ENCODE peak calls at places on chromosomes 6 and 20, in eight cellular contexts. Q is mammary epithelial cell, C is A549, X is psoas muscle, B is IMR-90, R is cardiac fibroblast, I is astrocyte of the spinal cord, F is tibial artery. O is an unnamed sample.

GRCh38 chr20:59835448-59836395 is 97.7 kb downstream of the SYCP2 start:
- DNase-seq in X (no peak), C (no peak), B (peak; percentile 5), F (no peak), Q (peak; percentile 68), R (peak; percentile 50), I (peak; percentile 40), O (no peak)

GRCh38 chr6:27814665-27815424 is 97.4 kb downstream of the OR2B2 start:
- DNase-seq in Q (peak; percentile 92), C (no peak), B (peak; percentile 98), F (peak; percentile 64), I (peak; percentile 97), X (no peak), R (peak; percentile 97), O (peak; percentile 53)

GRCh38 chr20:58144071-58144470 is 84.4 kb downstream of the ANKRD60 start:
- DNase-seq in B (no peak), F (no peak), C (no peak), R (no peak), X (no peak), I (no peak), Q (no peak), O (no peak)

GRCh38 chr6:35085359-35086281 is 55.5 kb downstream of the TCP11 start:
- DNase-seq in Q (no peak), F (no peak), R (no peak), X (no peak), C (no peak), I (no peak), B (no peak), O (no peak)

GRCh38 chr6:11815231-11815630 is 36.6 kb upstream of the ADTRP start:
- DNase-seq in X (no peak), R (peak; percentile 27), B (peak; percentile 87), F (no peak), Q (no peak), I (peak; percentile 33), C (peak; percentile 27), O (no peak)

GRCh38 chr20:60123096-60123495 is 164.9 kb downstream of the CDH26 start:
- DNase-seq in Q (peak; percentile 14), C (no peak), I (no peak), F (no peak), R (no peak), X (no peak), B (no peak), O (no peak)

GRCh38 chr6:117508450-117508971 is 26.0 kb downstream of the DCBLD1 start:
- DNase-seq in R (no peak), I (no peak), F (no peak), C (no peak), Q (no peak), X (no peak), B (no peak), O (no peak)

GRCh38 chr6:16752206-16752867 is 8.9 kb downstream of the ATXN1 start:
- DNase-seq in X (no peak), B (peak; percentile 94), I (peak; percentile 91), C (peak; percentile 25), Q (peak; percentile 88), F (no peak), R (peak; percentile 87), O (no peak)

GRCh38 chr6:151285121-151285520 is 45.4 kb downstream of the AKAP12 start:
- DNase-seq in F (no peak), R (peak; percentile 80), B (peak; percentile 80), I (peak; percentile 74), Q (peak; percentile 39), C (no peak), X (no peak), O (no peak)

GRCh38 chr6:6725120-6725833 is 136.8 kb downstream of the LY86 start:
- DNase-seq in B (no peak), I (no peak), F (no peak), R (no peak), C (no peak), X (no peak), Q (no peak), O (no peak)

GRCh38 chr6:113031591-113031990 is 684.5 kb downstream of the RFPL4B start:
- DNase-seq in Q (no peak), B (no peak), X (no peak), C (no peak), F (no peak), R (no peak), I (no peak), O (no peak)

GRCh38 chr6:130381459-130382380 is 15.9 kb downstream of the TMEM200A start:
- DNase-seq in Q (no peak), F (no peak), I (no peak), C (no peak), B (no peak), R (no peak), X (no peak), O (no peak)

GRCh38 chr20:45037050-45037449 is 63.9 kb downstream of the KCNS1 start:
- DNase-seq in B (peak; percentile 63), C (no peak), X (no peak), Q (peak; percentile 43), R (peak; percentile 75), I (peak; percentile 58), F (peak; percentile 30), O (no peak)

GRCh38 chr6:164947174-164947573 is 362.2 kb downstream of the C6orf118 start:
- DNase-seq in C (no peak), Q (no peak), B (no peak), F (no peak), I (no peak), X (no peak), R (no peak), O (no peak)

GRCh38 chr20:62685781-62686555 is 22.7 kb upstream of the NTSR1 start:
- DNase-seq in F (peak; percentile 65), Q (no peak), X (no peak), C (no peak), R (no peak), B (no peak), I (no peak), O (no peak)

GRCh38 chr6:82910818-82911217 is 154.8 kb downstream of the UBE3D start:
- DNase-seq in B (no peak), Q (no peak), C (no peak), F (no peak), X (no peak), R (no peak), I (no peak), O (no peak)

GRCh38 chr6:29769336-29769735 is 46.1 kb downstream of the HLA-F start:
- DNase-seq in X (no peak), Q (no peak), C (no peak), I (no peak), R (no peak), F (no peak), B (no peak), O (no peak)

GRCh38 chr6:2760882-2761842 is 4.0 kb upstream of the WRNIP1 start:
- DNase-seq in B (no peak), C (no peak), F (no peak), X (no peak), R (no peak), I (no peak), Q (peak; percentile 42), O (no peak)
- TF ChIP-seq CTCF in B (peak; percentile 22), C (no peak), F (no peak), X (peak; percentile 60), R (peak; percentile 48), I (peak; percentile 31), Q (peak; percentile 46), O (peak; percentile 75)

DNA sequence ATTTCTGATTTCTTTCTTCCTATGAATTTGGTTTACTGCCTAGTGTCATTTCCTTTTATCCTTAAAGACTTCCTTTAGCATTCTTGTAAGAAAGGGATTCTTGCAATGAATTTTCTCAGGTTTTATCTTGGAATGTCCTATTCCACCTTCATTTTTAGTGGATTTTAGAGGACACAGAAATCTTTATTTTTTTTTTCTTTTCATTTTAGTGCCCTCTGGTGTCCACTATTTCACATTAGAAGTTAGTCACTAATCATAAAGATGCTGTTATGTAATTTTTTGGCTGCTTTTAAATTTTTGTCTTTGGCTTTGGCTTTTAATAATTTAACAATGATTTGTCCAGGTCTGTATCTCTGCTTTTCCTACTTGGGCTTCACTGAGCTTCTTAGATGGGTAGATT is 28.1 kb downstream of the LMBRD1 start:
- DNase-seq in C (no peak), Q (no peak), B (no peak), X (no peak), F (no peak), R (peak; percentile 13), I (no peak), O (no peak)
- TF ChIP-seq CTCF in C (no peak), Q (peak; percentile 28), B (peak; percentile 25), X (no peak), F (no peak), R (peak; percentile 28), I (peak; percentile 32), O (peak; percentile 36)

DNA sequence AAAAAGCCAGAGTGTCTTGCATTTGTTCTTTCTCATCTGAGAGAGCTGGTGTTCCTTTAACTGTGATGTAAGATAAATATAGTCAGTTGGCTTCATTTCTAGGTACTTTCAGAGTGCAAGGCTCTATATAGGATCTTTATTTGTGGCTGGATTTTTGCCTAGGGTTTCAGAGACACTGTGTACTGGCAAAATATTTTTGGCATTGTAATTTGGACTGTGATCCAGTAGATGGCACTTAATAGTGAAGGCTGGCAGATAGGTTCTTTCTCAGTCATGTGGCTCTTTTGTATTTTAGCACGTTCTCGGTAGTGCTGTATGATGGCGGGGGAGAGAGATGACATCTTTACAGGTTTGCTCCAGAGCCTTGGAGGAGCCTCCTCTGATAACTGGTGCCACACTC is 26.8 kb upstream of the SLC35B3 start:
- DNase-seq in X (no peak), C (no peak), F (no peak), R (no peak), B (no peak), I (no peak), Q (no peak), O (no peak)
- TF ChIP-seq CTCF in X (no peak), C (no peak), F (no peak), R (no peak), B (no peak), I (no peak), Q (no peak), O (no peak)

GRCh38 chr20:48010623-48011022 is 225.3 kb upstream of the SULF2 start:
- DNase-seq in X (no peak), I (no peak), Q (no peak), C (no peak), B (no peak), F (no peak), R (no peak), O (no peak)

GRCh38 chr20:48008850-48009535 is 223.7 kb upstream of the SULF2 start:
- DNase-seq in F (no peak), Q (no peak), R (peak; percentile 73), X (no peak), B (peak; percentile 3), I (no peak), C (no peak), O (no peak)

GRCh38 chr20:48011025-48011424 is 225.7 kb upstream of the SULF2 start:
- DNase-seq in C (no peak), X (no peak), R (no peak), Q (no peak), B (no peak), F (no peak), I (no peak), O (no peak)

GRCh38 chr20:48015136-48015925 is 230.1 kb upstream of the SULF2 start:
- DNase-seq in R (peak; percentile 34), F (no peak), X (no peak), Q (no peak), B (peak; percentile 15), I (peak; percentile 32), C (no peak), O (no peak)

DNA sequence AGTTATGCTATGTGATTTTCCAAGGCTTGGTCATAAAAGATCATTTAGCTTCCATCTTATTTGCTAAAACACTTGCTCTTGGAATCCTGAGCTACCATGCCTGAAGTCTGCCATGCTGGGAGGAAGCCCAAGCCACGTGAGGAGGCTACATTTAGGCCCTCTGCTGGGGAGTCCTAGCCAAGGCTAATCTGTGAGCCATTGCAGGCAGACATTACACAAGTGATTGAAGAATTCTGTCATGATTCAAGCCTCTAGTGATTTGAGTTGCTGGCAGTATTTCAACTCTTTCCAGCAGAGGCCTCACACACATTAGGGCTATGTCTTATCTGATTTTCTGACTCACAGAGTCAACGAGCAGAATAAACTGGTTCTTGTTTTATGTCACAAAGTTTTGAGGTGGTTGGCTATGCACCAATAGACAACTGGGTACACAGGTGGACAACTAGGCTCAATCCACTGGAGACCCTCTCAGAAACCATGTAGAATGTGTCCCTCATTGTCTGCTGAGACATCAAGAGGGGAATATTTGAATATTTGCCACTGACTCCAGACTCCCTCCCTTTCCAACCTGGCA is 227.2 kb upstream of the SULF2 start:
- DNase-seq in Q (peak; percentile 89), F (no peak), R (peak; percentile 93), X (no peak), B (peak; percentile 45), I (peak; percentile 37), C (no peak), O (no peak)
- TF ChIP-seq CTCF in Q (peak; percentile 68), F (no peak), R (no peak), X (no peak), B (no peak), I (no peak), C (no peak), O (no peak)

O was measured in mesothelial cell of epicardium.